ENCODE peak calls at places on chromosome 19, in four cellular contexts. Z is bronchial epithelial cell, T is OCI-LY7, K is AG04450. W is an unnamed sample.

GRCh38 chr19:22622901-22623840 is 11.0 kb upstream of the ZNF492 start:
- DNase-seq in Z (no peak), T (no peak), K (no peak), W (no peak)

GRCh38 chr19:15337202-15337601 is 4.9 kb upstream of the BRD4 start:
- DNase-seq in Z (no peak), T (no peak), K (no peak), W (no peak)

GRCh38 chr19:17456127-17456526 is 4.6 kb downstream of the NXNL1 start:
- DNase-seq in Z (no peak), T (no peak), K (no peak), W (no peak)

GRCh38 chr19:10861118-10861651 is 10.2 kb upstream of the CARM1 start:
- DNase-seq in Z (no peak), T (peak), K (no peak), W (no peak)

GRCh38 chr19:12796146-12797071 is 5.1 kb downstream of the JUNB start:
- DNase-seq in Z (peak), T (peak), K (no peak), W (peak)

GRCh38 chr19:912181-913079 is 589 bp downstream of the R3HDM4 start:
- DNase-seq in Z (no peak), T (no peak), K (no peak), W (no peak)

GRCh38 chr19:43525836-43526771 is 897 bp downstream of the ETHE1 start:
- DNase-seq in Z (no peak), T (no peak), K (no peak), W (no peak)

GRCh38 chr19:37505958-37506386 is 767 bp upstream of the ZNF793 start:
- DNase-seq in Z (no peak), T (no peak), K (no peak), W (no peak)

GRCh38 chr19:50897612-50898011 is 13.6 kb downstream of the KLK4 start:
- DNase-seq in Z (no peak), T (no peak), K (no peak), W (no peak)

GRCh38 chr19:9914001-9914314 is 22.4 kb downstream of the OLFM2 start:
- DNase-seq in Z (no peak), T (no peak), K (no peak), W (no peak)

GRCh38 chr19:30675086-30675485 is 302.9 kb downstream of the ZNF536 start:
- DNase-seq in Z (no peak), T (no peak), K (no peak), W (no peak)

GRCh38 chr19:10230155-10230903 is 802 bp downstream of the S1PR2 start:
- DNase-seq in Z (no peak), T (no peak), K (no peak), W (peak)

GRCh38 chr19:48819366-48819816 is 8.6 kb upstream of the BCAT2 start:
- DNase-seq in Z (peak), T (no peak), K (peak), W (no peak)

GRCh38 chr19:14339741-14340140 is 41.5 kb upstream of the ADGRE5 start:
- DNase-seq in Z (no peak), T (no peak), K (no peak), W (no peak)

GRCh38 chr19:1068111-1069001 is 1.4 kb downstream of the ARHGAP45 start:
- DNase-seq in Z (no peak), T (peak), K (no peak), W (peak)

GRCh38 chr19:55486971-55487883 is 1.0 kb upstream of the SSC5D start:
- DNase-seq in Z (peak), T (no peak), K (peak), W (no peak)

GRCh38 chr19:48745208-48745995 is 1.3 kb downstream of the IZUMO1 start:
- DNase-seq in Z (peak), T (peak), K (no peak), W (no peak)

GRCh38 chr19:47437500-47437899 is 18.2 kb upstream of the MEIS3 start:
- DNase-seq in Z (no peak), T (no peak), K (no peak), W (no peak)

GRCh38 chr19:42831221-42832019 is 48.1 kb downstream of the PSG1 start:
- DNase-seq in Z (peak), T (no peak), K (no peak), W (no peak)

GRCh38 chr19:41430907-41431306 is 3.7 kb upstream of the B3GNT8 start:
- DNase-seq in Z (no peak), T (no peak), K (no peak), W (no peak)

GRCh38 chr19:17584132-17584531 is 28.7 kb downstream of the COLGALT1 start:
- DNase-seq in Z (no peak), T (no peak), K (no peak), W (no peak)

GRCh38 chr19:5933391-5933998 is 19.4 kb downstream of the CAPS start:
- DNase-seq in Z (no peak), T (no peak), K (no peak), W (no peak)

DNA sequence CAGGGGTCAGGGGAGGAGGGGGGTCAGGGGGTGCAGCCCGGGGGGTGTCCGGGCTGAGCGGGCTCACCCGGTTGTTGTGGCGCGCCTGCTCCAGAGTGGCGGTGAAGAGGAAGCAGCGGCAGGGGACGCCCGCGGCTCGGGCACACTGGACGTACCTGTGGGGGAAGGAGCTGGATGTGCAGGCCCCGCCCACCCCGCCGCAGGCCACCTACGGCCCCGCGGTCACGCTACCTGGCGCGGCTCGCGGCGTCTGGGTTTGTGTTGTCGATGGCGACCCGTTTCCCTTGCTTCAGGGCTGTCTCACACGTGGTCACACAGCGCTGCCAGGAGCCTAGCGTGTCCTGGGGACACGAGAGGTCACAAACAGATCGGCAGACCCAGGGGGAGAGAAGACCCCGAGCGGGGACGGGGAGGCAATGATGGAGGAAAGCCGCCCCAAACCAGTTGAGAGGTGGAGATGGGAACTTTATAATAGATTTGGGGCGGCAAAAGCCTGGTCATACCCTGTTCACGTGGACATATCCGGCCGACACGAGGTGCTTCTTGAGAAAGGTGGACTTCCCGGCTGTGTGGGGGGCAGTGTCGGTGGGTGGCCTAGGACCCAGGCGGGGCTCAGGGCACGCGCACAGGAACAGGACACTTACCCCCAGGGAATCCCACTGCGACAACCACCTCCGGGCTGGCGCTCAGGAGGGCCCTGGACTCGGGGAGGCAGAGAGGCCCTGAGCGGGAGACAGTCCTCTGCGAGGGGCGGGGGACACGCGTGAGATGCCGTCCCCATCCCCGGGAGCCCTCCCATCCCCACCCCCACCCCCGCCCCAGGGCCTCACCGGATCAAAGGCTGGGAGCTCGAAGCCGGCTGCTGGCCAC is 5.6 kb downstream of the PNKP start:
- DNase-seq in Z (no peak), T (no peak), K (no peak), W (no peak)
- TF ChIP-seq CTCF in Z (no peak), T (no peak), K (no peak), W (no peak)

GRCh38 chr19:29393915-29394460 is 131.8 kb upstream of the VSTM2B start:
- DNase-seq in Z (no peak), T (no peak), K (no peak), W (no peak)

GRCh38 chr19:29400917-29401711 is 124.7 kb upstream of the VSTM2B start:
- DNase-seq in Z (no peak), T (no peak), K (no peak), W (no peak)

GRCh38 chr19:29396925-29397324 is 128.9 kb upstream of the VSTM2B start:
- DNase-seq in Z (no peak), T (no peak), K (no peak), W (no peak)

GRCh38 chr19:29395712-29396414 is 129.9 kb upstream of the VSTM2B start:
- DNase-seq in Z (no peak), T (no peak), K (no peak), W (no peak)

DNA sequence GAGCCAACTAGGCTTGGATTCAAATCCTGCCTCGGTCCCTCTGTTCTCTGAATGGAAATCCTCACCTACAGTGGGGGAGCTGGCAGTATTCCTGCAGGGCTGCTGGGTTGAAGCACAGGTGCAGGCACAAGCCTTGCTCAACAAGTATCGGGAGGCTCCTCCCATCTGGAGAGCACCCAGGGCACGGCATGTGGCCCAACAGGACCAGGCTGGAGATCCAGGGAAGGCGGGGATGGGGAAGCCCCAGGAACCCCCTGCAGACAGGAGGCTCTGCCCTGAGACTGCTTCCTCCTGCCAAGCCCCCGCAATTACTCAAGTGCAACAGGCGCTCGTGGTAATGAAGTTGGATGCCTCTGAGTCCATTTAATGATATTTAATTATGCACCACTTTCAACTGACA is 128.0 kb upstream of the VSTM2B start:
- DNase-seq in Z (no peak), T (no peak), K (no peak), W (no peak)
- TF ChIP-seq CTCF in Z (no peak), T (no peak), K (no peak), W (no peak)

GRCh38 chr19:40312533-40312932 is 27.4 kb upstream of the AKT2 start:
- DNase-seq in Z (no peak), T (peak), K (no peak), W (no peak)
- TF ChIP-seq CTCF in Z (no peak), T (peak), K (no peak), W (no peak)

GRCh38 chr19:8116437-8117293 is 32.7 kb downstream of the FBN3 start:
- DNase-seq in Z (no peak), T (peak), K (no peak), W (no peak)
- TF ChIP-seq CTCF in Z (no peak), T (peak), K (no peak), W (no peak)

GRCh38 chr19:2198317-2198716 is 34.6 kb downstream of the DOT1L start:
- DNase-seq in Z (no peak), T (no peak), K (no peak), W (no peak)

GRCh38 chr19:2197270-2197669 is 33.5 kb downstream of the DOT1L start:
- DNase-seq in Z (no peak), T (no peak), K (no peak), W (no peak)

GRCh38 chr19:2199861-2200623 is 36.1 kb downstream of the PLEKHJ1 start:
- DNase-seq in Z (no peak), T (no peak), K (no peak), W (no peak)

GRCh38 chr19:2201473-2202148 is 34.5 kb downstream of the PLEKHJ1 start:
- DNase-seq in Z (peak), T (no peak), K (no peak), W (no peak)

GRCh38 chr19:2199215-2199614 is 35.5 kb downstream of the DOT1L start:
- DNase-seq in Z (no peak), T (no peak), K (no peak), W (no peak)
- TF ChIP-seq CTCF in Z (peak), T (peak), K (peak), W (no peak)

DNA sequence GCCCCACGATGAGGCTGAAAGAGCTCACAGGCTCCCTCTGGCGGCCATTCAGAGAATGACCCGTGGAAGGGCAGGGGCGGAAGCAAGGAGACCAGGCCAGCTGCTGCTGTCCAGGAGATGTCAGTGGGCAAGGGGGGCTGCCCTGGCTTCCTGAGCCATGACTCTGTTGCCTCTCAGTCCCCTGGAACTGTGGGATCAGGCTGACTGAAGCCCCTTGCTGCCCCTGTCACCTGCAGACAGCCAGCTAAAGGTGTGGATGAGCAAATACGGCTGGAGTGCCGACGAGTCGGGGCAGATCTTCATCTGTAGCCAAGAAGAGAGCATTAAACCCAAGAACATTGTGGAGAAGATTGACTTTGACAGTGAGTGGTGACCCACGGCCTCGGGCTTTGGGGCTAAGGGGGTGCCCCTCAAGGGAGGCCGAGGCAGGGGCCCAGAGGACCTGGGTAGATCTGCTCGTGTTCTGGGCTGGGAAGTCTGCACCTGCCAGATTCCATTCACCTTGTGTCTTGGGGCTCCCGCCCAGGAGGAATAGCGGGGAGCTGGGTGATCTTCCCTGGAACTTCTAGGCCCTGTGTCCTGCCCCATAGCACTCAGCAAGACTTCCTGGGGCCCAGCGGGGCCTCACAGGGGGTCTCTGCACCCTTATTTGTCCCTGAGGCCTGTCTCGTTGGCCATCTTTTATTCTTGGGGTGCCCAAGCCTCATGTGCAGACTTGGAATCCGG is 12.5 kb upstream of the ACTN4 start:
- DNase-seq in Z (peak), T (peak), K (peak), W (peak)
- TF ChIP-seq CTCF in Z (peak), T (peak), K (peak), W (peak)

GRCh38 chr19:3565177-3565576 is 7.6 kb upstream of the HMG20B start:
- DNase-seq in Z (no peak), T (no peak), K (no peak), W (no peak)
- TF ChIP-seq CTCF in Z (no peak), T (no peak), K (no peak), W (no peak)